ENCODE peak calls at places on chromosomes 13 and 19, in seven cellular contexts. V is aorta; E is breast epithelium; W is GM12865; A is stimulated activated CD4-positive, alpha-beta T cell treated with anti-CD3 and anti-CD28 coated beads, Interleukin-12 subunit alpha, Interleukin-12 subunit beta, amount 100 ng/mL, for 24 hours; X is AG04450; T is H7. G is an unnamed sample.

GRCh38 chr19:4606921-4607678 is 32.2 kb upstream of the TNFAIP8L1 start:
- DNase-seq in V (peak; percentile 53), T (peak; percentile 91), A (no peak), W (no peak), E (no peak), X (no peak), G (peak; percentile 80)

GRCh38 chr19:54364775-54365257 is at the start of gene LAIR1:
- DNase-seq in T (no peak), W (no peak), X (no peak), E (no peak), A (no peak), V (peak; percentile 71), G (no peak)

GRCh38 chr13:79534596-79534995 is 53.6 kb downstream of the NDFIP2 start:
- DNase-seq in E (no peak), A (no peak), X (no peak), V (no peak), W (no peak), T (no peak), G (no peak)

GRCh38 chr13:64675256-64675892 is 2554.8 kb downstream of the PCDH9 start:
- DNase-seq in X (peak; percentile 16), W (no peak), E (no peak), A (no peak), T (no peak), V (no peak), G (no peak)

GRCh38 chr13:26679945-26680516 is 80.6 kb downstream of the GPR12 start:
- DNase-seq in X (no peak), T (peak; percentile 73), W (no peak), V (no peak), E (no peak), A (no peak), G (no peak)

GRCh38 chr19:54209748-54210494 is 9.3 kb downstream of the RPS9 start:
- DNase-seq in A (no peak), T (no peak), W (no peak), V (peak; percentile 94), E (peak; percentile 76), X (peak; percentile 96), G (no peak)

GRCh38 chr13:101467415-101467814 is 14.9 kb downstream of the ITGBL1 start:
- DNase-seq in X (no peak), A (no peak), W (no peak), T (no peak), E (no peak), V (no peak), G (no peak)

GRCh38 chr13:23876265-23876664 is 12.9 kb downstream of the MIPEP start:
- DNase-seq in X (no peak), V (no peak), A (no peak), T (peak; percentile 39), W (peak; percentile 48), E (no peak), G (no peak)

GRCh38 chr13:43316997-43317396 is 293.6 kb downstream of the DNAJC15 start:
- DNase-seq in T (peak; percentile 24), X (no peak), V (peak; percentile 45), E (no peak), A (no peak), W (peak; percentile 42), G (no peak)

GRCh38 chr13:28012383-28012782 is 23.9 kb upstream of the URAD start:
- DNase-seq in W (no peak), T (no peak), A (no peak), V (no peak), X (no peak), E (no peak), G (no peak)

GRCh38 chr13:44842158-44842557 is 147.1 kb downstream of the NUFIP1 start:
- DNase-seq in E (no peak), X (no peak), W (no peak), A (no peak), V (no peak), T (no peak), G (no peak)

GRCh38 chr13:85586422-85586831 is 212.8 kb downstream of the SLITRK6 start:
- DNase-seq in E (no peak), V (no peak), A (no peak), X (peak; percentile 61), T (no peak), W (no peak), G (no peak)

GRCh38 chr19:7013678-7014077 is 7.6 kb downstream of the MBD3L2B start:
- DNase-seq in A (no peak), T (no peak), W (peak; percentile 62), V (no peak), X (no peak), E (no peak), G (no peak)

GRCh38 chr19:14333101-14333871 is 48.0 kb upstream of the ADGRE5 start:
- DNase-seq in A (no peak), X (no peak), T (peak; percentile 94), W (no peak), E (no peak), V (no peak), G (no peak)

GRCh38 chr19:5563941-5564612 is 3.7 kb downstream of the TINCR start:
- DNase-seq in X (no peak), T (no peak), W (no peak), V (no peak), E (no peak), A (no peak), G (no peak)

GRCh38 chr13:38538412-38538811 is 148.5 kb upstream of the FREM2 start:
- DNase-seq in T (peak; percentile 18), A (no peak), V (no peak), X (no peak), W (no peak), E (no peak), G (no peak)

GRCh38 chr19:19217110-19217509 is 5.4 kb downstream of the NCAN start:
- DNase-seq in E (no peak), A (no peak), X (no peak), V (no peak), T (peak; percentile 83), W (peak; percentile 75), G (no peak)

GRCh38 chr19:16825312-16826168 is 3.7 kb upstream of the SIN3B start:
- DNase-seq in X (peak; percentile 51), W (no peak), E (peak; percentile 55), T (peak; percentile 80), V (peak; percentile 75), A (no peak), G (no peak)

GRCh38 chr19:19866599-19867248 is 1.0 kb downstream of the ZNF253 start:
- DNase-seq in X (no peak), V (no peak), W (peak; percentile 75), T (peak; percentile 84), E (no peak), A (peak; percentile 22), G (no peak)

GRCh38 chr13:50979187-50979586 is 69.6 kb downstream of the RNASEH2B start:
- DNase-seq in W (no peak), E (no peak), A (no peak), V (no peak), X (no peak), T (no peak), G (no peak)

GRCh38 chr19:44973982-44974735 is 19.0 kb downstream of the CLPTM1 start:
- DNase-seq in W (no peak), E (no peak), T (no peak), A (no peak), X (no peak), V (no peak), G (no peak)

GRCh38 chr19:18304194-18304495 is 18.7 kb downstream of the LSM4 start:
- DNase-seq in W (no peak), V (no peak), E (no peak), X (no peak), A (no peak), T (no peak), G (no peak)

GRCh38 chr19:42275103-42275502 is 6.1 kb downstream of the CIC start:
- DNase-seq in W (no peak), V (peak; percentile 38), E (no peak), X (no peak), T (no peak), A (no peak), G (no peak)

GRCh38 chr19:535017-535835 is 3.7 kb downstream of the CDC34 start:
- DNase-seq in T (no peak), V (peak; percentile 43), A (no peak), X (no peak), W (no peak), E (no peak), G (no peak)

GRCh38 chr13:32695602-32696250 is 109.5 kb downstream of the PDS5B start:
- DNase-seq in X (no peak), W (no peak), E (no peak), T (no peak), A (no peak), V (no peak), G (no peak)

GRCh38 chr19:33775731-33776487 is 20.8 kb upstream of the KCTD15 start:
- DNase-seq in X (no peak), T (no peak), E (no peak), W (no peak), V (no peak), A (no peak), G (no peak)

GRCh38 chr13:111951982-111952565 is 114.9 kb upstream of the SOX1 start:
- DNase-seq in T (no peak), E (no peak), V (no peak), X (no peak), W (no peak), A (no peak), G (no peak)

GRCh38 chr19:38417544-38418506 is 8.2 kb downstream of the RASGRP4 start:
- DNase-seq in T (peak; percentile 96), V (peak; percentile 81), W (peak; percentile 68), X (no peak), E (no peak), A (no peak), G (no peak)

GRCh38 chr13:87661471-87661870 is 9.7 kb upstream of the SLITRK5 start:
- DNase-seq in X (no peak), A (no peak), T (no peak), V (no peak), E (no peak), W (no peak), G (no peak)

GRCh38 chr19:49660338-49660961 is 5.2 kb downstream of the IRF3 start:
- DNase-seq in A (no peak), W (no peak), X (no peak), T (no peak), V (no peak), E (no peak), G (no peak)

GRCh38 chr13:100544866-100545683 is 43.5 kb downstream of the GGACT start:
- DNase-seq in X (no peak), V (peak; percentile 59), W (no peak), A (no peak), E (peak; percentile 81), T (no peak), G (no peak)

GRCh38 chr19:17481986-17482385 is 11.7 kb downstream of the SLC27A1 start:
- DNase-seq in V (no peak), W (no peak), X (no peak), E (no peak), A (no peak), T (no peak), G (no peak)

GRCh38 chr13:75530536-75530935 is 7.1 kb downstream of the COMMD6 start:
- DNase-seq in T (no peak), X (no peak), W (no peak), E (no peak), A (no peak), V (no peak), G (no peak)

GRCh38 chr19:29810504-29810871 is 1.3 kb upstream of the CCNE1 start:
- DNase-seq in A (no peak), E (peak; percentile 25), X (no peak), T (no peak), W (peak; percentile 54), V (no peak), G (no peak)

GRCh38 chr13:21638319-21639282 is 32.3 kb upstream of the FGF9 start:
- DNase-seq in V (no peak), T (peak; percentile 40), E (no peak), A (no peak), X (no peak), W (peak; percentile 47), G (no peak)

GRCh38 chr13:27053902-27054595 is 117.6 kb downstream of the USP12 start:
- DNase-seq in A (no peak), T (no peak), X (peak; percentile 43), E (no peak), W (no peak), V (no peak), G (no peak)